ENCODE peak calls at places on chromosomes 13 and 19, in seven cellular contexts. Z, U, A, O, T, H and K are unnamed samples.

GRCh38 chr13:62687727-62688126 is 1272.1 kb upstream of the PCDH20 start:
- DNase-seq in Z (no peak), U (no peak), A (no peak), O (no peak), T (no peak), H (no peak), K (no peak)

GRCh38 chr13:97456047-97456446 is 22.1 kb downstream of the RAP2A start:
- DNase-seq in Z (no peak), U (no peak), A (no peak), O (no peak), T (no peak), H (no peak), K (no peak)

GRCh38 chr13:83691966-83692365 is 190.3 kb downstream of the SLITRK1 start:
- DNase-seq in Z (no peak), U (no peak), A (no peak), O (no peak), T (no peak), H (no peak), K (no peak)

GRCh38 chr19:39671739-39672363 is 16.1 kb downstream of the LGALS16 start:
- DNase-seq in Z (peak; percentile 42), U (peak; percentile 26), A (peak; percentile 67), O (peak; percentile 41), T (peak; percentile 57), H (peak; percentile 37), K (peak; percentile 30)

GRCh38 chr13:108859202-108860012 is 230.0 kb downstream of the MYO16 start:
- DNase-seq in Z (no peak), U (no peak), A (no peak), O (peak; percentile 4), T (peak; percentile 65), H (no peak), K (no peak)

GRCh38 chr13:97140611-97141010 is 81.5 kb upstream of the MBNL2 start:
- DNase-seq in Z (no peak), U (no peak), A (no peak), O (no peak), T (no peak), H (no peak), K (no peak)

GRCh38 chr13:50162567-50162966 is 147.3 kb downstream of the KCNRG start:
- DNase-seq in Z (no peak), U (no peak), A (no peak), O (no peak), T (no peak), H (no peak), K (no peak)

GRCh38 chr13:63481334-63481733 is 2065.7 kb upstream of the PCDH20 start:
- DNase-seq in Z (no peak), U (no peak), A (no peak), O (no peak), T (peak; percentile 88), H (no peak), K (no peak)

GRCh38 chr13:74074723-74075122 is 59.5 kb downstream of the KLF12 start:
- DNase-seq in Z (no peak), U (no peak), A (no peak), O (peak; percentile 64), T (peak; percentile 55), H (no peak), K (no peak)

GRCh38 chr19:46372901-46373572 is 26.1 kb downstream of the PPP5C start:
- DNase-seq in Z (peak; percentile 4), U (no peak), A (no peak), O (peak; percentile 92), T (peak; percentile 28), H (no peak), K (no peak)

GRCh38 chr19:1138121-1138520 is 34.3 kb downstream of the GPX4 start:
- DNase-seq in Z (no peak), U (no peak), A (no peak), O (no peak), T (no peak), H (no peak), K (no peak)

GRCh38 chr19:29978139-29978538 is 36.1 kb downstream of the URI1 start:
- DNase-seq in Z (no peak), U (no peak), A (no peak), O (no peak), T (no peak), H (no peak), K (peak; percentile 20)